ENCODE peak calls at places on chromosomes 3 and 15, in seven cellular contexts. A is NCI-H524 treated with DMSO at 0.1 percent for 48 hours; F is AG04450; D is neuronal stem cell; C is activated CD8-positive, alpha-beta memory T cell treated with anti-CD3 and anti-CD28 coated beads for 24 hours; N is effector CD4-positive, alpha-beta T cell; U is HT1080. L is an unnamed sample.

GRCh38 chr3:125061170-125061569 is 5.4 kb upstream of the HEG1 start:
- DNase-seq in A (no peak), F (no peak), D (no peak), C (no peak), N (no peak), U (no peak), L (peak)

GRCh38 chr3:197746214-197746613 is 3.5 kb upstream of the FYTTD1 start:
- DNase-seq in A (no peak), F (no peak), D (no peak), C (no peak), N (no peak), U (no peak), L (no peak)

GRCh38 chr15:69760263-69760855 is 307.7 kb downstream of the RPLP1 start:
- DNase-seq in A (no peak), F (no peak), D (no peak), C (no peak), N (no peak), U (no peak), L (peak)

GRCh38 chr3:72196377-72196929 is 411.5 kb upstream of the PROK2 start:
- DNase-seq in A (no peak), F (no peak), D (no peak), C (no peak), N (no peak), U (no peak), L (no peak)

GRCh38 chr15:75891895-75892294 is 11.8 kb upstream of the FBXO22 start:
- DNase-seq in A (no peak), F (peak), D (no peak), C (no peak), N (no peak), U (peak), L (peak)

GRCh38 chr15:31296304-31297220 is 30.1 kb upstream of the KLF13 start:
- DNase-seq in A (peak), F (no peak), D (no peak), C (no peak), N (no peak), U (no peak), L (no peak)

GRCh38 chr3:111732248-111732879 is 126.7 kb upstream of the PHLDB2 start:
- DNase-seq in A (no peak), F (no peak), D (no peak), C (no peak), N (no peak), U (no peak), L (no peak)

GRCh38 chr15:70451861-70452653 is 311.3 kb downstream of the UACA start:
- DNase-seq in A (no peak), F (no peak), D (no peak), C (no peak), N (no peak), U (no peak), L (no peak)

GRCh38 chr3:85081191-85081895 is 122.6 kb downstream of the CADM2 start:
- DNase-seq in A (no peak), F (no peak), D (no peak), C (no peak), N (no peak), U (peak), L (no peak)

GRCh38 chr3:136546718-136547117 is 205.5 kb downstream of the STAG1 start:
- DNase-seq in A (no peak), F (no peak), D (no peak), C (no peak), N (no peak), U (peak), L (peak)

GRCh38 chr3:14839236-14839635 is 20.5 kb downstream of the FGD5 start:
- DNase-seq in A (peak), F (no peak), D (peak), C (no peak), N (no peak), U (no peak), L (no peak)

GRCh38 chr3:39140341-39140971 is 12.9 kb downstream of the CSRNP1 start:
- DNase-seq in A (no peak), F (no peak), D (no peak), C (peak), N (no peak), U (no peak), L (no peak)

GRCh38 chr15:60589728-60590127 is 110.8 kb upstream of the ICE2 start:
- DNase-seq in A (no peak), F (no peak), D (no peak), C (no peak), N (no peak), U (no peak), L (no peak)

GRCh38 chr3:113697192-113698090 is 999 bp upstream of the USF3 start:
- DNase-seq in A (no peak), F (no peak), D (no peak), C (peak), N (peak), U (no peak), L (no peak)

GRCh38 chr3:132255041-132255745 is 62.0 kb upstream of the ACP3 start:
- DNase-seq in A (peak), F (peak), D (no peak), C (no peak), N (no peak), U (peak), L (peak)

GRCh38 chr3:135649361-135649760 is 316.2 kb upstream of the PPP2R3A start:
- DNase-seq in A (no peak), F (no peak), D (no peak), C (no peak), N (no peak), U (no peak), L (no peak)

GRCh38 chr3:191376742-191377141 is 46.4 kb upstream of the UTS2B start:
- DNase-seq in A (no peak), F (no peak), D (no peak), C (no peak), N (no peak), U (peak), L (peak)

GRCh38 chr3:42635111-42635510 is 18.4 kb upstream of the ZBTB47 start:
- DNase-seq in A (no peak), F (no peak), D (no peak), C (no peak), N (no peak), U (peak), L (peak)

GRCh38 chr15:68317281-68318007 is 39.9 kb downstream of the FEM1B start:
- DNase-seq in A (no peak), F (no peak), D (no peak), C (peak), N (no peak), U (no peak), L (no peak)

GRCh38 chr15:70593795-70594194 is 169.6 kb downstream of the UACA start:
- DNase-seq in A (no peak), F (no peak), D (no peak), C (no peak), N (no peak), U (no peak), L (no peak)

GRCh38 chr3:157868168-157868567 is 238.1 kb downstream of the SHOX2 start:
- DNase-seq in A (no peak), F (no peak), D (no peak), C (no peak), N (no peak), U (peak), L (peak)

GRCh38 chr3:12629560-12629959 is 34.4 kb downstream of the RAF1 start:
- DNase-seq in A (no peak), F (no peak), D (no peak), C (no peak), N (no peak), U (peak), L (peak)

GRCh38 chr15:91884604-91885003 is 31.1 kb downstream of the SLCO3A1 start:
- DNase-seq in A (no peak), F (no peak), D (no peak), C (no peak), N (no peak), U (no peak), L (no peak)

GRCh38 chr15:70196314-70197291 is 98.9 kb upstream of the TLE3 start:
- DNase-seq in A (peak), F (peak), D (peak), C (no peak), N (peak), U (peak), L (peak)

GRCh38 chr15:29687939-29688884 is 134.1 kb downstream of the TJP1 start:
- DNase-seq in A (peak), F (no peak), D (no peak), C (no peak), N (no peak), U (no peak), L (no peak)

GRCh38 chr15:39642011-39642640 is 61.2 kb downstream of the THBS1 start:
- DNase-seq in A (no peak), F (peak), D (peak), C (no peak), N (no peak), U (peak), L (peak)

GRCh38 chr3:180316321-180316720 is 279.6 kb upstream of the PEX5L start:
- DNase-seq in A (no peak), F (no peak), D (no peak), C (no peak), N (no peak), U (no peak), L (no peak)

GRCh38 chr15:69623521-69624513 is 171.2 kb downstream of the RPLP1 start:
- DNase-seq in A (no peak), F (no peak), D (no peak), C (peak), N (no peak), U (no peak), L (peak)

GRCh38 chr3:129604942-129605592 is 1.4 kb downstream of the PLXND1 start:
- DNase-seq in A (no peak), F (no peak), D (no peak), C (no peak), N (no peak), U (no peak), L (no peak)

L was measured in fibroblast of mammary gland.